ENCODE peak calls at places on chromosomes 5 and 9, in seven cellular contexts. L is right lobe of liver, A is fibroblast of pulmonary artery, G is gastrocnemius medialis, O is GM06990, Q is neural progenitor cell, P is right atrium auricular region. I is an unnamed sample.

GRCh38 chr5:153153086-153153485 is 337.4 kb upstream of the GRIA1 start:
- DNase-seq in L (no peak), O (no peak), A (peak; percentile 27), P (no peak), Q (no peak), G (no peak), I (no peak)

GRCh38 chr9:129671519-129671918 is 6.1 kb downstream of the PRRX2 start:
- DNase-seq in P (no peak), G (no peak), A (no peak), O (no peak), L (no peak), Q (no peak), I (no peak)

GRCh38 chr9:120922404-120923173 is 4.0 kb downstream of the TRAF1 start:
- DNase-seq in O (no peak), P (no peak), L (no peak), G (no peak), Q (no peak), A (no peak), I (no peak)

GRCh38 chr5:15105799-15106393 is 234.3 kb upstream of the ANKH start:
- DNase-seq in Q (peak; percentile 72), O (peak; percentile 4), L (no peak), A (peak; percentile 76), P (no peak), G (no peak), I (no peak)

GRCh38 chr5:103041071-103041676 is 78.8 kb downstream of the GIN1 start:
- DNase-seq in Q (no peak), A (peak; percentile 82), L (no peak), P (no peak), O (no peak), G (no peak), I (no peak)

GRCh38 chr9:133774799-133775198 is 36.6 kb upstream of the SARDH start:
- DNase-seq in G (no peak), O (no peak), A (no peak), P (no peak), Q (no peak), L (peak; percentile 46), I (no peak)

GRCh38 chr9:75990181-75990580 is 99.7 kb downstream of the PCSK5 start:
- DNase-seq in O (no peak), P (no peak), A (no peak), G (no peak), L (no peak), Q (no peak), I (no peak)

GRCh38 chr9:119811030-119811429 is 441.8 kb upstream of the BRINP1 start:
- DNase-seq in O (no peak), A (no peak), Q (no peak), G (no peak), L (no peak), P (no peak), I (no peak)

GRCh38 chr9:21326526-21327139 is 8.6 kb downstream of the KLHL9 start:
- DNase-seq in G (no peak), A (peak; percentile 65), P (no peak), L (no peak), Q (peak; percentile 58), O (peak; percentile 43), I (no peak)

GRCh38 chr9:79570449-79571308 is 1.1 kb upstream of the TLE4 start:
- DNase-seq in P (peak; percentile 72), A (peak; percentile 48), Q (peak; percentile 97), G (no peak), O (peak; percentile 62), L (peak; percentile 60), I (peak; percentile 79)

GRCh38 chr9:127567119-127567897 is 44.8 kb upstream of the STXBP1 start:
- DNase-seq in L (peak; percentile 80), G (peak; percentile 41), A (peak; percentile 48), Q (peak; percentile 52), P (peak; percentile 78), O (no peak), I (peak; percentile 89)

GRCh38 chr5:1786621-1787471 is 12.8 kb downstream of the MRPL36 start:
- DNase-seq in L (no peak), P (no peak), A (no peak), Q (no peak), O (no peak), G (no peak), I (peak; percentile 52)

GRCh38 chr5:173158366-173158765 is 14.0 kb downstream of the BNIP1 start:
- DNase-seq in G (no peak), Q (no peak), O (no peak), A (no peak), P (no peak), L (no peak), I (no peak)

GRCh38 chr9:111959960-111960359 is 63.3 kb downstream of the UGCG start:
- DNase-seq in A (peak; percentile 56), L (no peak), Q (no peak), O (no peak), P (no peak), G (no peak), I (no peak)

GRCh38 chr5:91179018-91179417 is 204.1 kb downstream of the ARRDC3 start:
- DNase-seq in L (no peak), Q (no peak), P (no peak), O (no peak), G (no peak), A (peak; percentile 11), I (no peak)

GRCh38 chr5:43661102-43661501 is 58.1 kb downstream of the NNT start:
- DNase-seq in L (no peak), O (no peak), G (no peak), P (no peak), Q (peak; percentile 65), A (peak; percentile 69), I (no peak)

GRCh38 chr5:1542755-1543154 is 19.0 kb upstream of the LPCAT1 start:
- DNase-seq in G (no peak), L (no peak), A (peak; percentile 97), O (no peak), P (peak; percentile 81), Q (no peak), I (peak; percentile 86)

GRCh38 chr5:151684690-151685361 is 1.9 kb downstream of the SPARC start:
- DNase-seq in Q (peak; percentile 72), G (peak; percentile 51), O (no peak), L (no peak), P (peak; percentile 75), A (peak; percentile 96), I (no peak)

GRCh38 chr5:132313378-132313777 is 19.2 kb downstream of the SLC22A4 start:
- DNase-seq in L (no peak), Q (no peak), O (no peak), P (no peak), A (peak; percentile 92), G (no peak), I (no peak)

GRCh38 chr9:128943832-128944620 is 3.4 kb downstream of the DOLK start:
- DNase-seq in A (no peak), P (no peak), O (no peak), G (no peak), Q (no peak), L (no peak), I (peak; percentile 35)

GRCh38 chr5:160118349-160119141 is 705 bp downstream of the PWWP2A start:
- DNase-seq in P (peak; percentile 66), G (peak; percentile 49), O (peak; percentile 68), L (peak; percentile 79), A (peak; percentile 13), Q (no peak), I (peak; percentile 85)

GRCh38 chr5:145796318-145796717 is 38.8 kb downstream of the PRELID2 start:
- DNase-seq in G (no peak), P (no peak), A (no peak), L (no peak), O (no peak), Q (no peak), I (no peak)

GRCh38 chr5:145793574-145793973 is 41.6 kb downstream of the PRELID2 start:
- DNase-seq in O (no peak), L (no peak), A (no peak), G (no peak), Q (no peak), P (no peak), I (no peak)

GRCh38 chr5:145800181-145800580 is 35.0 kb downstream of the PRELID2 start:
- DNase-seq in O (no peak), L (no peak), P (no peak), Q (no peak), A (no peak), G (no peak), I (no peak)

GRCh38 chr5:145801195-145801594 is 33.9 kb downstream of the PRELID2 start:
- DNase-seq in G (no peak), O (no peak), P (no peak), L (no peak), Q (no peak), A (no peak), I (no peak)

DNA sequence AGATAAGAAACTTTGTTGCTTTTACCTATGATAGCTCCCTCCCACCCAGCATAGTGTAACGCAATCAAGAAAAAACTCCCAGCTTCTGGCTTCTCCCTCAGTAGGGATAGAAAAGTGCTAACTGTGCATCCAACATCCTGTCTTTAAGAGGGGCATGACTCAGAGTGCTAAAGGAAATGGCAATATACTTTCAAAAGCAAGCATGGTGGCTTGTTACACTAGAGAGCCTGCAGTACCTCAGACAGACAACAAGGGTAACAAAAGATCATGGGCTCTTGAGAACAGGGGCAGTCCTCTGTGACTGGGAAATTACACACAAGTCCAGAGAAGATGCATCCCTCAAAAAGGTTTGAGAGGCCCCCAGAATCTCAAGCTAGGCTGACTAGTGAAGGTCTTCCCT is 37.8 kb downstream of the PRELID2 start:
- DNase-seq in G (no peak), Q (no peak), O (no peak), P (no peak), L (no peak), A (peak; percentile 60), I (no peak)
- TF ChIP-seq CTCF in G (no peak), Q (no peak), O (no peak), P (no peak), L (no peak), A (peak; percentile 14), I (no peak)

DNA sequence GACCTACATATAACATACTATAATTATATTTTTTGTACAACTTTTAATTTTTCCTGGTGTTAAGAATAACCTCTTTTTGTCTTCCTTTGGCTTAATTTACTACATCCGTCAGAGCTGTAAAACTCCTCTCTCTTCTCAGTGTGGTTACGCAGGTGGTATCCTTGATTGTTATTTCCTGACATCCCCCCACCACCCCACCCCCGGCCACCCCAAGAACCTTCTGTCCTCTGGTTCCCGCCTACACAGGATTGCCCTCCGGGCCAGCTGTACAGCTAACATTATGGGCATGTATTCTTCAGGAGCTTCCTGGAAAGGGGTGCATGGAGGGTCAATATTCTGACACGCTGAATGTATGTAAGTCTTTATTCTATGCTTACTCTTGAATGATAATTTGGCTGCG is 13.0 kb upstream of the ANP32B start:
- DNase-seq in O (no peak), P (no peak), G (no peak), L (no peak), Q (no peak), A (no peak), I (no peak)
- H3K4me3 ChIP-seq in O (no peak overlapping the region), P (no peak overlapping the region), G (no peak overlapping the region), L (no peak overlapping the region), Q (no peak overlapping the region), A (no peak overlapping the region), I (no peak overlapping the region)

GRCh38 chr5:157785781-157786180 is 42.3 kb downstream of the LSM11 start:
- DNase-seq in O (no peak), Q (no peak), P (no peak), L (no peak), A (no peak), G (no peak), I (no peak)
- TF ChIP-seq CTCF in O (no peak), Q (no peak), P (no peak), L (no peak), A (no peak), G (no peak), I (no peak)

DNA sequence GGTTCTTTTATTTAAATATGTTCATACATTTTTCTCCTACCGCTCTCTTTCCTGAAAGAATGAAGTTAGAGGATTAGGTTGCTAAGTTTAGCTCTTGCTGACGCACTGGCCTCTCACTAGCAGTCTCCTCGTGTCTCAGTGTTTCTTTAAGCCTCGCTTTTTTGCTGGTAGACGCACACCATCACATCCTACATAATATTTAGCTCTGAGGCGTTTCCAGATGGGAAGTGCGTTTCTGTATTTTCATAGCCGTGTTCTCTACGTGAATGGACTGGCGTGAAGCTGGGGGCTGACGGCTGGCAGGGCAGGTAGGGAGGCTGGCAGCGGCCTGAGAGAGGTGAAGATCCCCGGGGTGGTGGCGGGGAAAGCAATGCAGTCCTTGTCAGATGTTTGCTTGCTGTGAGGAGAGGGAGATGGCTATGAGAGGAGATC is 79.2 kb upstream of the SPRY4 start:
- DNase-seq in A (peak; percentile 28), P (no peak), Q (no peak), L (no peak), G (no peak), O (no peak), I (no peak)
- H3K4me3 ChIP-seq in A (no peak overlapping the region), P (no peak overlapping the region), Q (no peak overlapping the region), L (no peak overlapping the region), G (no peak overlapping the region), O (no peak overlapping the region), I (peak overlapping the region; percentile 21)